ENCODE peak calls at places on chromosomes 3 and 15, in seven cellular contexts. One of them, this sample, is unnamed.

GRCh38 chr15:24761704-24762302 is 86.2 kb downstream of the NPAP1 start:
- DNase-seq in H1: no peak
- DNase-seq in sigmoid colon: no peak
- DNase-seq in heart right ventricle: no peak
- DNase-seq in aorta: no peak
- DNase-seq in A549: no peak
- DNase-seq in PC-9: no peak
- DNase-seq in this sample: no peak

GRCh38 chr3:40939113-40940070 is 259.9 kb upstream of the CTNNB1 start:
- DNase-seq in A549: no peak
- DNase-seq in sigmoid colon: no peak
- DNase-seq in aorta: no peak
- DNase-seq in H1: no peak
- DNase-seq in PC-9: no peak
- DNase-seq in heart right ventricle: no peak
- DNase-seq in this sample: no peak

GRCh38 chr15:101520395-101520794 is 30.9 kb upstream of the PCSK6 start:
- DNase-seq in heart right ventricle: no peak
- DNase-seq in aorta: no peak
- DNase-seq in A549: no peak
- DNase-seq in PC-9: no peak
- DNase-seq in sigmoid colon: no peak
- DNase-seq in H1: no peak
- DNase-seq in this sample: no peak

GRCh38 chr15:65902373-65902772 is 33.1 kb downstream of the RAB11A start:
- DNase-seq in A549: peak
- DNase-seq in heart right ventricle: peak
- DNase-seq in aorta: no peak
- DNase-seq in PC-9: peak
- DNase-seq in H1: peak
- DNase-seq in sigmoid colon: peak
- DNase-seq in this sample: no peak

GRCh38 chr3:137224464-137224863 is 266.7 kb downstream of the IL20RB start:
- DNase-seq in sigmoid colon: no peak
- DNase-seq in H1: no peak
- DNase-seq in heart right ventricle: no peak
- DNase-seq in PC-9: no peak
- DNase-seq in A549: no peak
- DNase-seq in aorta: no peak
- DNase-seq in this sample: no peak

GRCh38 chr3:58052373-58053273 is 44.4 kb downstream of the FLNB start:
- DNase-seq in sigmoid colon: peak
- DNase-seq in H1: no peak
- DNase-seq in A549: peak
- DNase-seq in heart right ventricle: peak
- DNase-seq in aorta: peak
- DNase-seq in PC-9: peak
- DNase-seq in this sample: peak

GRCh38 chr3:168165390-168166269 is 69.9 kb upstream of the GOLIM4 start:
- DNase-seq in PC-9: peak
- DNase-seq in heart right ventricle: peak
- DNase-seq in aorta: no peak
- DNase-seq in A549: peak
- DNase-seq in sigmoid colon: peak
- DNase-seq in H1: no peak
- DNase-seq in this sample: peak

GRCh38 chr3:141387446-141388030 is 19.2 kb downstream of the ZBTB38 start:
- DNase-seq in H1: no peak
- DNase-seq in sigmoid colon: no peak
- DNase-seq in A549: no peak
- DNase-seq in aorta: no peak
- DNase-seq in heart right ventricle: no peak
- DNase-seq in PC-9: no peak
- DNase-seq in this sample: no peak

GRCh38 chr3:71587958-71588357 is 4.4 kb upstream of the FOXP1 start:
- DNase-seq in A549: no peak
- DNase-seq in H1: no peak
- DNase-seq in aorta: no peak
- DNase-seq in sigmoid colon: no peak
- DNase-seq in heart right ventricle: no peak
- DNase-seq in PC-9: no peak
- DNase-seq in this sample: no peak

GRCh38 chr3:71586810-71587242 is 3.3 kb upstream of the FOXP1 start:
- DNase-seq in aorta: no peak
- DNase-seq in PC-9: no peak
- DNase-seq in H1: no peak
- DNase-seq in A549: no peak
- DNase-seq in sigmoid colon: no peak
- DNase-seq in heart right ventricle: no peak
- DNase-seq in this sample: no peak

GRCh38 chr3:71585126-71585525 is 1.6 kb upstream of the FOXP1 start:
- DNase-seq in PC-9: no peak
- DNase-seq in H1: no peak
- DNase-seq in A549: no peak
- DNase-seq in sigmoid colon: no peak
- DNase-seq in heart right ventricle: no peak
- DNase-seq in aorta: no peak
- DNase-seq in this sample: no peak

GRCh38 chr3:71584216-71585061 is 911 bp upstream of the FOXP1 start:
- DNase-seq in sigmoid colon: peak
- DNase-seq in heart right ventricle: peak
- DNase-seq in H1: no peak
- DNase-seq in PC-9: peak
- DNase-seq in aorta: peak
- DNase-seq in A549: no peak
- DNase-seq in this sample: no peak

GRCh38 chr3:71585891-71586809 is 2.6 kb upstream of the FOXP1 start:
- DNase-seq in PC-9: no peak
- DNase-seq in H1: no peak
- DNase-seq in aorta: no peak
- DNase-seq in A549: no peak
- DNase-seq in heart right ventricle: peak
- DNase-seq in sigmoid colon: no peak
- DNase-seq in this sample: no peak
- H3K4me3 ChIP-seq in PC-9: no peak
- H3K4me3 ChIP-seq in H1: no peak
- H3K4me3 ChIP-seq in aorta: no peak
- H3K4me3 ChIP-seq in A549: no peak
- H3K4me3 ChIP-seq in heart right ventricle: no peak
- H3K4me3 ChIP-seq in sigmoid colon: no peak
- H3K4me3 ChIP-seq in this sample: no peak

GRCh38 chr3:42771271-42771670 is 1.8 kb downstream of the CCDC13 start:
- DNase-seq in H1: no peak
- DNase-seq in aorta: no peak
- DNase-seq in A549: no peak
- DNase-seq in PC-9: no peak
- DNase-seq in sigmoid colon: no peak
- DNase-seq in heart right ventricle: no peak
- DNase-seq in this sample: no peak

GRCh38 chr3:42778644-42779043 is 5.6 kb upstream of the CCDC13 start:
- DNase-seq in heart right ventricle: no peak
- DNase-seq in aorta: no peak
- DNase-seq in A549: no peak
- DNase-seq in sigmoid colon: no peak
- DNase-seq in H1: no peak
- DNase-seq in PC-9: no peak
- DNase-seq in this sample: peak

GRCh38 chr3:42773409-42773751 is 327 bp upstream of the CCDC13 start:
- DNase-seq in sigmoid colon: no peak
- DNase-seq in H1: no peak
- DNase-seq in aorta: no peak
- DNase-seq in A549: no peak
- DNase-seq in heart right ventricle: no peak
- DNase-seq in PC-9: no peak
- DNase-seq in this sample: no peak

GRCh38 chr3:42769477-42770131 is 3.4 kb downstream of the CCDC13 start:
- DNase-seq in A549: no peak
- DNase-seq in heart right ventricle: no peak
- DNase-seq in sigmoid colon: no peak
- DNase-seq in PC-9: no peak
- DNase-seq in aorta: peak
- DNase-seq in H1: no peak
- DNase-seq in this sample: no peak

GRCh38 chr3:42772670-42773408 is at the start of gene CCDC13:
- DNase-seq in sigmoid colon: peak
- DNase-seq in A549: peak
- DNase-seq in PC-9: no peak
- DNase-seq in aorta: peak
- DNase-seq in heart right ventricle: peak
- DNase-seq in H1: peak
- DNase-seq in this sample: peak
- H3K4me3 ChIP-seq in sigmoid colon: peak
- H3K4me3 ChIP-seq in A549: peak
- H3K4me3 ChIP-seq in PC-9: no peak
- H3K4me3 ChIP-seq in aorta: peak
- H3K4me3 ChIP-seq in heart right ventricle: peak
- H3K4me3 ChIP-seq in H1: peak
- H3K4me3 ChIP-seq in this sample: peak

DNA sequence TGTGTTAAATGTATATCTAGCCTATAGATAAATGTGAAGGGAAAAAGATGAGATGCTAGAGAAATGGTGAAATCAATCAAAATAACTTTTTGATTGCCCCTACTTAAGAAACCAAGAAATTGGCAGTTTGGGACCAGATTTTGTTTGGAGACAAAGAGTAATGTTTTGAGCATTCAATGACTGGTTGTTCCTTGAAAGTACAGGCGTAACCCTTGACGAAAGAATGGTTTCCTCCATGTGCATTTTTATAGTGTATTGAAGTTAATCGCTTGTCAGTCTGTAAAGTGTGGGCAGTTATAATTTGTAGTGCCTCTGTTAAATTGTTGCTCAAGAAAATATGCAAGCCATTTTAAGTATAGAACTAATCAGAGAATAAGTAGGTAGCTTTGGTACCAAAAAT is 1.2 kb downstream of the KIF23 start:
- DNase-seq in heart right ventricle: no peak
- DNase-seq in A549: no peak
- DNase-seq in H1: no peak
- DNase-seq in PC-9: no peak
- DNase-seq in sigmoid colon: no peak
- DNase-seq in aorta: no peak
- DNase-seq in this sample: no peak
- H3K4me3 ChIP-seq in heart right ventricle: no peak
- H3K4me3 ChIP-seq in A549: peak
- H3K4me3 ChIP-seq in H1: peak
- H3K4me3 ChIP-seq in PC-9: peak
- H3K4me3 ChIP-seq in sigmoid colon: no peak
- H3K4me3 ChIP-seq in aorta: no peak
- H3K4me3 ChIP-seq in this sample: peak

GRCh38 chr3:55551644-55552043 is 64.5 kb upstream of the WNT5A start:
- DNase-seq in heart right ventricle: no peak
- DNase-seq in sigmoid colon: no peak
- DNase-seq in A549: no peak
- DNase-seq in aorta: no peak
- DNase-seq in H1: no peak
- DNase-seq in PC-9: no peak
- DNase-seq in this sample: no peak
- H3K4me3 ChIP-seq in heart right ventricle: no peak
- H3K4me3 ChIP-seq in sigmoid colon: no peak
- H3K4me3 ChIP-seq in A549: no peak
- H3K4me3 ChIP-seq in aorta: no peak
- H3K4me3 ChIP-seq in H1: no peak
- H3K4me3 ChIP-seq in PC-9: no peak
- H3K4me3 ChIP-seq in this sample: no peak

DNA sequence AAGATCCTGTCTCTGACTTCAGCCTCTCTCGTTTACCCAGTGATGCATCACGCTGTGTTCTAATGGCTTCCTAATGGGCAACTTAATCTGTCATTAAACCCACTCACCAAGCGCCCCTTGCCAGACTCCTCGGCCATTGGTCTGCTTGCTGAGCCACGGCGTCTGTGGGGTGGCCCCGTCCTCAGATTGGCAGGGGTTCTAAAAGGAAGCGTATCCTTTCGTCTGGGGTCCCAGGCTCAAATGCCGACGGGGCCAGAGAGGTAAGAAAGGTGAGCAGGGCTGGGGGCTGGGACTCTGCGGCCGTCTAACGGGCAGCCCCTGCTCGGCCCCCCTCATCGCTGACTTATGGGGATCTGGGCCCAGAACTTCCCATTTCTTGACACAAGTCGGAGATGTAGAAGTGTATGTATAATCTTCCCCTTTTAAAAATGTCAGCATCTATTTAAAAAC is 315.1 kb upstream of the PROK2 start:
- DNase-seq in sigmoid colon: peak
- DNase-seq in PC-9: no peak
- DNase-seq in aorta: no peak
- DNase-seq in H1: no peak
- DNase-seq in heart right ventricle: no peak
- DNase-seq in A549: no peak
- DNase-seq in this sample: no peak
- H3K4me3 ChIP-seq in sigmoid colon: no peak
- H3K4me3 ChIP-seq in PC-9: no peak
- H3K4me3 ChIP-seq in aorta: no peak
- H3K4me3 ChIP-seq in H1: peak
- H3K4me3 ChIP-seq in heart right ventricle: peak
- H3K4me3 ChIP-seq in A549: no peak
- H3K4me3 ChIP-seq in this sample: peak

DNA sequence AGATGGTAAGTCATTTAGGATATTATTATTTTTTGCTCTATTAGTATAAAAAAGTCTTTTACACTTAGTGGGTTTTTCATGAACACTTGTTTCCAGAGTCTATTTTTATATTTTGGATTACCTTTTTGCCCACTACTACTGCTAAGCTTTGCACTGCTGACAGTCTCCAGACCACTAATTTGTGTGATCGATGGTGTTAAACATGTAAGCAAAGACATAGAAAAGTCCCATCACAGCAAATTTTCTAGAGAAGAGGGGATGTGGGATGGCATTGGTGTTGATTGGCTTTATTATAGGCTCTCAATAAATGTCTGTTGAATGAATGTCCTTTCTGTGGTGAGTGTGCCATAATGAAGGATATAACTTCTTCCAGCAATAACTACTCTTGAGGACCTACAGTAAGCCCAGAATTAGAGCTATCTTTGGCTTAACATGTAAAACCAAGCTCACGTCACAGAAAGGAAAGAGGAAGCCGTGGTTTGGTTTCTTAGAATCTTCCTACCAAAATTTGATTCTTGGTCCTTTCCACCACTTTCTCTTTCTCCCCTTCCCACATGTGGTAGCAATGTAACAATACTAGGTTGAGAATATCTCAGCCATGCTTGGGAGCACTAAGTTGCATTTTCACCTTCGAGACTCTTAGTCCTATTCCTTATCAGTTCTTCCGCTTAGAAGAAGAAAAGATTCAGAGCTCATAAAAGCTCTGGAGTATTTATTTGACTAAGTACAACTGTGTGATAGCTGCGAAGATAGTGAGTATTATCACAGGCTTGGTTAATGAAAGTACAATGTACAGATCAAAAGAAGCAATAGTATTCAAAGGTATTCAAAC is 90.6 kb upstream of the UMPS start:
- DNase-seq in aorta: no peak
- DNase-seq in PC-9: no peak
- DNase-seq in sigmoid colon: no peak
- DNase-seq in A549: no peak
- DNase-seq in H1: no peak
- DNase-seq in heart right ventricle: no peak
- DNase-seq in this sample: no peak
- H3K4me3 ChIP-seq in aorta: no peak
- H3K4me3 ChIP-seq in PC-9: no peak
- H3K4me3 ChIP-seq in sigmoid colon: no peak
- H3K4me3 ChIP-seq in A549: no peak
- H3K4me3 ChIP-seq in H1: no peak
- H3K4me3 ChIP-seq in heart right ventricle: no peak
- H3K4me3 ChIP-seq in this sample: no peak